ENCODE peak calls at places on chromosomes 16 and 17, in five cellular contexts. C is uterus; D is aorta; V is CD4-positive, CD25-positive, alpha-beta regulatory T cell; J is sigmoid colon. S is an unnamed sample.
A peak's percentile ranks its signal among the peaks of the same experiment; 100 is the strongest.

GRCh38 chr16:61887903-61888302 is 148.3 kb downstream of the CDH8 start:
- DNase-seq in D (no peak), J (no peak), C (no peak), V (no peak), S (no peak)

GRCh38 chr17:55454906-55455474 is 33.4 kb upstream of the MMD start:
- DNase-seq in V (no peak), J (no peak), D (no peak), C (no peak), S (no peak)

GRCh38 chr17:5468075-5468473 is 708 bp downstream of the DHX33 start:
- DNase-seq in C (no peak), J (no peak), V (peak; percentile 19), D (no peak), S (no peak)

GRCh38 chr17:249236-249993 is 68.0 kb upstream of the DOC2B start:
- DNase-seq in J (peak; percentile 30), V (no peak), C (peak; percentile 6), D (peak; percentile 56), S (no peak)

GRCh38 chr17:35978346-35978745 is 3.0 kb downstream of the CCL16 start:
- DNase-seq in C (no peak), J (no peak), V (no peak), D (no peak), S (no peak)

GRCh38 chr16:71552698-71553503 is 24.0 kb downstream of the TAT start:
- DNase-seq in D (no peak), J (no peak), V (no peak), C (no peak), S (no peak)

GRCh38 chr17:63445571-63446217 is 412 bp downstream of the CYB561 start:
- DNase-seq in J (no peak), C (peak; percentile 32), D (no peak), V (peak; percentile 30), S (no peak)

GRCh38 chr17:74953129-74953687 is 17.5 kb downstream of the OTOP3 start:
- DNase-seq in J (no peak), V (no peak), D (no peak), C (no peak), S (no peak)

GRCh38 chr16:12024429-12024828 is 47.9 kb downstream of the SNX29 start:
- DNase-seq in D (no peak), J (no peak), V (no peak), C (no peak), S (no peak)

GRCh38 chr17:61635913-61636432 is 45.0 kb upstream of the NACA2 start:
- DNase-seq in J (no peak), C (no peak), D (no peak), V (peak; percentile 50), S (no peak)

GRCh38 chr16:9183682-9184353 is 92.4 kb downstream of the HAPSTR1 start:
- DNase-seq in J (no peak), C (no peak), D (no peak), V (no peak), S (no peak)

GRCh38 chr17:4512156-4513112 is 13.8 kb downstream of the SPNS2 start:
- DNase-seq in C (no peak), D (no peak), V (no peak), J (peak; percentile 46), S (no peak)

GRCh38 chr17:66789093-66789492 is 45.8 kb upstream of the CACNG5 start:
- DNase-seq in J (no peak), D (no peak), C (peak; percentile 54), V (no peak), S (no peak)

GRCh38 chr16:8686031-8686621 is 11.7 kb downstream of the ABAT start:
- DNase-seq in V (no peak), D (no peak), J (no peak), C (no peak), S (no peak)

GRCh38 chr17:12983986-12984932 is 33.6 kb downstream of the ELAC2 start:
- DNase-seq in D (peak; percentile 88), V (no peak), J (peak; percentile 91), C (peak; percentile 86), S (no peak)

GRCh38 chr16:1862394-1862793 is 9.6 kb downstream of the MEIOB start:
- DNase-seq in V (no peak), J (no peak), D (peak; percentile 10), C (no peak), S (no peak)

GRCh38 chr17:56595831-56596740 is 2.6 kb downstream of the NOG start:
- DNase-seq in J (no peak), C (no peak), D (no peak), V (no peak), S (no peak)

GRCh38 chr16:68273896-68274295 is 9.6 kb downstream of the SLC7A6 start:
- DNase-seq in D (no peak), J (no peak), C (no peak), V (no peak), S (no peak)

GRCh38 chr17:1907818-1908698 is 78.3 kb downstream of the RPA1 start:
- DNase-seq in D (no peak), V (peak; percentile 13), J (no peak), C (no peak), S (no peak)

DNA sequence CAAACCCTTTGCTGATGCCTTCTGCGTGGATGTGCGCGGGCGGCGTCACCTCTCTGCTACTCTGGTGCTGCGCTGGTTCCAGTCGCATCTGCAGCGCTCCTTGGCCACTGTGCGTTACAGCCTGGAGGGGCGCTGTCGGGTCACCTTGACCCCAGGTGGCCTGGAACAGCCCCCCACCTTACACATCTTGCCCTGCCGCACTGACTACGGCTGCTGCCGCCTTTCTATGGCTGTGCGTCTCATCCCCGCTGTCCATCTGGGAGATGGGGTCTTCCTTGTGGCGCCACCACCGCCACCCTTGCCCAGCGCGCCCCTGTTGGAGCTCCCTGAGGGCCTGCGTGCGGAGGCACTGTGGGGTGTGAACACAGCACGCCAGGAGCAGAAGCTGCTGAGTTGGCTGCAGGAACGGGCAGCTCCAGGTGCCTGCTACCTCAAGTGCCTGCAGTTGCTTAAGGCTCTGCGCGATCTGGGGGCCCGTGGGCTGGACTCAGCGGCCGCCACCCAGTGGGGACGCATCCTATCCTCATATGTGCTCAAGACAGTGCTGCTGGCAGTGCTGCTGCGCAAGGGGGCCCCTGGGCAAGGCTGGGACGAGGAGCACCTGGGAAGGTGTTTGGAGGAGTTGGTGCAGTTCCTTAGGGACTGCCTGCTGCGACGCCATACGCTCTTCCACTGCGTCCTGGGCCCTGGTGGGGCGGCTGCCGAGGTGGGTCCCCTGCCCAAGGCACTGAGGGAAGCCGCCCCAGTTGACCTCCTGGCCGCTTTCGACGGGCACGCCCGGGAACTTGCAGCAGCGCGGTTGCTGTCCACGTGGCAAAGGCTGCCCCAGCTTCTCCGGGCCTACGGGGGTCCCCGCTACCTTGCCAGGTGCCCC is 1.6 kb downstream of the ITPRIPL2 start:
- DNase-seq in V (no peak), J (no peak), C (no peak), D (no peak), S (no peak)
- H3K27ac ChIP-seq in V (no peak overlapping the region), J (peak overlapping the region; percentile 96), C (peak overlapping the region; percentile 95), D (no peak overlapping the region), S (peak overlapping the region; percentile 95)

GRCh38 chr16:82660078-82660645 is 33.4 kb downstream of the CDH13 start:
- DNase-seq in J (no peak), V (no peak), D (no peak), C (no peak), S (no peak)
- H3K4me3 ChIP-seq in J (no peak overlapping the region), V (peak overlapping the region; percentile 19), D (no peak overlapping the region), C (no peak overlapping the region), S (no peak overlapping the region)

GRCh38 chr17:40354191-40355122 is 10.1 kb downstream of the GJD3 start:
- DNase-seq in V (no peak), C (no peak), J (no peak), D (no peak), S (no peak)
- H3K4me1 ChIP-seq in V (peaks cover 8% of the 10 kb centered on the region), C (peaks cover 9% of the 10 kb centered on the region), J (peaks cover 65% of the 10 kb centered on the region), D (no peaks in the 10 kb centered on the region), S (peaks cover 24% of the 10 kb centered on the region)

GRCh38 chr16:78213751-78214150 is 114.3 kb downstream of the WWOX start:
- DNase-seq in V (no peak), J (no peak), C (no peak), D (no peak), S (no peak)

GRCh38 chr16:78211200-78211599 is 111.7 kb downstream of the WWOX start:
- DNase-seq in C (no peak), J (no peak), V (no peak), D (no peak), S (no peak)

GRCh38 chr16:78210305-78210704 is 110.9 kb downstream of the WWOX start:
- DNase-seq in C (no peak), J (no peak), D (no peak), V (no peak), S (no peak)

GRCh38 chr16:78211951-78212350 is 112.5 kb downstream of the WWOX start:
- DNase-seq in D (no peak), C (no peak), V (no peak), J (no peak), S (no peak)

DNA sequence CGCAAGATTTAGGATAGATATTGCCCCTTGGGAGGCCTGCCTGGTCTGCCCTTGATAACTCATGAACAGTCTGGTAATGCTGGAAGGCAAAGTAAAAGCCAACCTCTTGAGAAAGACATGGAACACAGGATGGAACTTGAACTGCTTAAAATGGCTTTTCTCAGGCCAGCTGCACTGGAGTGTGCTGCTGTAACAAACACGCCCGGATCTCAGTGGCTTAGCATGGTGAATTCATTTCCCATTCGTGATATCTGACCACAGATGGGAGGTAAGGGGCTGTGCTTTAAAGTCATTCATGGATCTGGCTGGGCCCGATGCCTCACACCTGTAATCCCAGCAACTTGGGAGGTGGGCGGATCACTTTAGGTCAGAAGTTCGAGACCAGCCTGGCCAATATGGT is 113.2 kb downstream of the WWOX start:
- DNase-seq in D (no peak), C (no peak), V (no peak), J (no peak), S (no peak)
- H3K27ac ChIP-seq in D (no peak overlapping the region), C (no peak overlapping the region), V (no peak overlapping the region), J (no peak overlapping the region), S (no peak overlapping the region)

GRCh38 chr17:49646391-49647255 is 31.3 kb downstream of the SPOP start:
- DNase-seq in J (peak; percentile 77), V (no peak), D (no peak), C (peak; percentile 32), S (peak; percentile 47)
- H3K4me3 ChIP-seq in J (peak overlapping the region; percentile 53), V (no peak overlapping the region), D (no peak overlapping the region), C (no peak overlapping the region), S (peak overlapping the region; percentile 36)

DNA sequence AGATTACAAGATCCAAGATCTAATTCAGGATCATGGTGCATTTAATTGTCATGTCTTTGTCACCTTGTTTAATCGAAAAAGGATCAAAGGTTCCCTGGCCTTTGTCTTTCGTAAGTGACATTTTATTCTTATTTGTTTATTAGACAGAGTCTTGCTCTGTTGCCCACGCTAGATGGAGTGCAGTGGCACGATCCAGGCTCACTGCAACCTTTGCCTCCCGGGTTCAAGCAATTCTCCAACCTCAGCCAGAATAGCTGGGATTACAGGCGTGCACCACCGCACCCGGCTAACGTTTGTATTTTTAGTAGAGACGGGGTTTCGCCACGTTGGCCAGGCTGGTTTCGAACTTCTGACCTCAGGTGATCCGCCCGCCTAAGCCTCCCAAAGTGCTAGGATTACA is 25.4 kb downstream of the CREBBP start:
- DNase-seq in D (no peak), C (no peak), V (no peak), J (no peak), S (no peak)
- H3K4me1 ChIP-seq in D (no peaks in the 10 kb centered on the region), C (peaks cover 29% of the 10 kb centered on the region), V (peaks cover 43% of the 10 kb centered on the region), J (peaks cover 84% of the 10 kb centered on the region), S (peaks cover 89% of the 10 kb centered on the region)

GRCh38 chr17:38456031-38456815 is 28.0 kb downstream of the ARHGAP23 start:
- DNase-seq in J (no peak), C (no peak), V (no peak), D (no peak), S (no peak)
- H3K27ac ChIP-seq in J (peak overlapping the region; percentile 89), C (peak overlapping the region; percentile 82), V (no peak overlapping the region), D (no peak overlapping the region), S (peak overlapping the region; percentile 84)

GRCh38 chr17:48575673-48576478 is 2.3 kb downstream of the HOXB4 start:
- DNase-seq in J (no peak), V (no peak), C (no peak), D (peak; percentile 77), S (no peak)
- H3K4me3 ChIP-seq in J (peak overlapping the region; percentile 84), V (no peak overlapping the region), C (no peak overlapping the region), D (peak overlapping the region; percentile 40), S (peak overlapping the region; percentile 51)

S was measured in tibial artery.